ENCODE peak calls at places on chromosomes 6 and 20, in four cellular contexts. One of them, this sample, is unnamed.

GRCh38 chr6:148203970-148204369 is 138.7 kb upstream of the SASH1 start:
- DNase-seq in CD8-positive, alpha-beta T cell: peak; percentile 51
- DNase-seq in A673: peak; percentile 38
- DNase-seq in hepatocyte: no peak
- DNase-seq in this sample: no peak

GRCh38 chr6:108755257-108756240 is 92.7 kb upstream of the ARMC2 start:
- DNase-seq in CD8-positive, alpha-beta T cell: no peak
- DNase-seq in A673: no peak
- DNase-seq in hepatocyte: no peak
- DNase-seq in this sample: no peak

GRCh38 chr6:3797231-3798200 is 46.0 kb upstream of the PXDC1 start:
- DNase-seq in CD8-positive, alpha-beta T cell: no peak
- DNase-seq in A673: no peak
- DNase-seq in hepatocyte: no peak
- DNase-seq in this sample: no peak

GRCh38 chr6:93341900-93342613 is 77.3 kb downstream of the EPHA7 start:
- DNase-seq in CD8-positive, alpha-beta T cell: no peak
- DNase-seq in A673: no peak
- DNase-seq in hepatocyte: no peak
- DNase-seq in this sample: no peak

GRCh38 chr20:8385247-8385646 is 253.2 kb downstream of the PLCB1 start:
- DNase-seq in CD8-positive, alpha-beta T cell: no peak
- DNase-seq in A673: peak; percentile 84
- DNase-seq in hepatocyte: no peak
- DNase-seq in this sample: no peak

GRCh38 chr6:3524461-3524860 is 67.6 kb upstream of the SLC22A23 start:
- DNase-seq in CD8-positive, alpha-beta T cell: no peak
- DNase-seq in A673: no peak
- DNase-seq in hepatocyte: no peak
- DNase-seq in this sample: no peak

GRCh38 chr6:167839343-167839742 is 12.6 kb downstream of the AFDN start:
- DNase-seq in CD8-positive, alpha-beta T cell: no peak
- DNase-seq in A673: peak; percentile 94
- DNase-seq in hepatocyte: no peak
- DNase-seq in this sample: no peak

GRCh38 chr20:52047811-52048302 is 143.7 kb downstream of the ZFP64 start:
- DNase-seq in CD8-positive, alpha-beta T cell: no peak
- DNase-seq in A673: no peak
- DNase-seq in hepatocyte: no peak
- DNase-seq in this sample: no peak

GRCh38 chr6:106716966-106717365 is 87.6 kb downstream of the QRSL1 start:
- DNase-seq in CD8-positive, alpha-beta T cell: no peak
- DNase-seq in A673: no peak
- DNase-seq in hepatocyte: no peak
- DNase-seq in this sample: no peak

GRCh38 chr6:53811082-53811481 is 16.3 kb downstream of the LRRC1 start:
- DNase-seq in CD8-positive, alpha-beta T cell: no peak
- DNase-seq in A673: no peak
- DNase-seq in hepatocyte: peak; percentile 86
- DNase-seq in this sample: no peak

GRCh38 chr20:24910461-24910860 is 38.6 kb upstream of the CST7 start:
- DNase-seq in CD8-positive, alpha-beta T cell: peak; percentile 39
- DNase-seq in A673: no peak
- DNase-seq in hepatocyte: no peak
- DNase-seq in this sample: no peak

GRCh38 chr6:36609582-36609981 is 15.4 kb downstream of the SRSF3 start:
- DNase-seq in CD8-positive, alpha-beta T cell: no peak
- DNase-seq in A673: no peak
- DNase-seq in hepatocyte: no peak
- DNase-seq in this sample: no peak

GRCh38 chr6:3999800-4000661 is 78.9 kb downstream of the FAM217A start:
- DNase-seq in CD8-positive, alpha-beta T cell: no peak
- DNase-seq in A673: no peak
- DNase-seq in hepatocyte: no peak
- DNase-seq in this sample: no peak

GRCh38 chr20:32580970-32581838 is 3.9 kb downstream of the NOL4L start:
- DNase-seq in CD8-positive, alpha-beta T cell: no peak
- DNase-seq in A673: no peak
- DNase-seq in hepatocyte: peak; percentile 68
- DNase-seq in this sample: no peak

GRCh38 chr20:58579819-58580492 is 64.8 kb upstream of the APCDD1L start:
- DNase-seq in CD8-positive, alpha-beta T cell: no peak
- DNase-seq in A673: no peak
- DNase-seq in hepatocyte: no peak
- DNase-seq in this sample: no peak

GRCh38 chr6:35850209-35850608 is 45.1 kb downstream of the LHFPL5 start:
- DNase-seq in CD8-positive, alpha-beta T cell: no peak
- DNase-seq in A673: no peak
- DNase-seq in hepatocyte: no peak
- DNase-seq in this sample: no peak

GRCh38 chr20:61185841-61186601 is 66.0 kb upstream of the CDH4 start:
- DNase-seq in CD8-positive, alpha-beta T cell: no peak
- DNase-seq in A673: peak; percentile 71
- DNase-seq in hepatocyte: peak; percentile 50
- DNase-seq in this sample: no peak

GRCh38 chr20:49747707-49748524 is 34.2 kb upstream of the B4GALT5 start:
- DNase-seq in CD8-positive, alpha-beta T cell: no peak
- DNase-seq in A673: no peak
- DNase-seq in hepatocyte: peak; percentile 66
- DNase-seq in this sample: no peak

GRCh38 chr20:61218886-61219480 is 33.1 kb upstream of the CDH4 start:
- DNase-seq in CD8-positive, alpha-beta T cell: no peak
- DNase-seq in A673: peak; percentile 21
- DNase-seq in hepatocyte: no peak
- DNase-seq in this sample: no peak

GRCh38 chr6:20444786-20445271 is 43.1 kb downstream of the E2F3 start:
- DNase-seq in CD8-positive, alpha-beta T cell: no peak
- DNase-seq in A673: no peak
- DNase-seq in hepatocyte: no peak
- DNase-seq in this sample: no peak

GRCh38 chr6:87572031-87572430 is 17.8 kb downstream of the RARS2 start:
- DNase-seq in CD8-positive, alpha-beta T cell: no peak
- DNase-seq in A673: no peak
- DNase-seq in hepatocyte: no peak
- DNase-seq in this sample: no peak

GRCh38 chr20:45374966-45375365 is 3.2 kb downstream of the TP53TG5 start:
- DNase-seq in CD8-positive, alpha-beta T cell: no peak
- DNase-seq in A673: no peak
- DNase-seq in hepatocyte: no peak
- DNase-seq in this sample: no peak

GRCh38 chr6:4441981-4442434 is 306.6 kb upstream of the ECI2 start:
- DNase-seq in CD8-positive, alpha-beta T cell: no peak
- DNase-seq in A673: no peak
- DNase-seq in hepatocyte: peak; percentile 18
- DNase-seq in this sample: no peak

GRCh38 chr6:43718387-43719105 is 31.0 kb upstream of the MRPS18A start:
- DNase-seq in CD8-positive, alpha-beta T cell: no peak
- DNase-seq in A673: no peak
- DNase-seq in hepatocyte: peak; percentile 59
- DNase-seq in this sample: no peak

GRCh38 chr20:31845300-31845863 is at the start of gene FOXS1:
- DNase-seq in CD8-positive, alpha-beta T cell: no peak
- DNase-seq in A673: no peak
- DNase-seq in hepatocyte: no peak
- DNase-seq in this sample: no peak

GRCh38 chr6:111775145-111775936 is 97.9 kb downstream of the FYN start:
- DNase-seq in CD8-positive, alpha-beta T cell: no peak
- DNase-seq in A673: no peak
- DNase-seq in hepatocyte: no peak
- DNase-seq in this sample: no peak

GRCh38 chr20:49843139-49843538 is 30.5 kb downstream of the SLC9A8 start:
- DNase-seq in CD8-positive, alpha-beta T cell: no peak
- DNase-seq in A673: no peak
- DNase-seq in hepatocyte: no peak
- DNase-seq in this sample: no peak

GRCh38 chr6:36798852-36799251 is 40.4 kb downstream of the CPNE5 start:
- DNase-seq in CD8-positive, alpha-beta T cell: no peak
- DNase-seq in A673: no peak
- DNase-seq in hepatocyte: no peak
- DNase-seq in this sample: no peak

GRCh38 chr6:45075246-45075645 is 252.9 kb upstream of the RUNX2 start:
- DNase-seq in CD8-positive, alpha-beta T cell: no peak
- DNase-seq in A673: no peak
- DNase-seq in hepatocyte: no peak
- DNase-seq in this sample: no peak

GRCh38 chr20:33431797-33432381 is 11.7 kb downstream of the SNTA1 start:
- DNase-seq in CD8-positive, alpha-beta T cell: no peak
- DNase-seq in A673: no peak
- DNase-seq in hepatocyte: no peak
- DNase-seq in this sample: no peak

GRCh38 chr6:14117158-14118090 is at the start of gene CD83:
- DNase-seq in CD8-positive, alpha-beta T cell: peak; percentile 89
- DNase-seq in A673: peak; percentile 65
- DNase-seq in hepatocyte: peak; percentile 84
- DNase-seq in this sample: peak; percentile 37

GRCh38 chr6:66126358-66126757 is 419.3 kb upstream of the EYS start:
- DNase-seq in CD8-positive, alpha-beta T cell: no peak
- DNase-seq in A673: no peak
- DNase-seq in hepatocyte: no peak
- DNase-seq in this sample: no peak

GRCh38 chr6:158655569-158656450 is 6.0 kb downstream of the SYTL3 start:
- DNase-seq in CD8-positive, alpha-beta T cell: no peak
- DNase-seq in A673: no peak
- DNase-seq in hepatocyte: no peak
- DNase-seq in this sample: no peak

DNA sequence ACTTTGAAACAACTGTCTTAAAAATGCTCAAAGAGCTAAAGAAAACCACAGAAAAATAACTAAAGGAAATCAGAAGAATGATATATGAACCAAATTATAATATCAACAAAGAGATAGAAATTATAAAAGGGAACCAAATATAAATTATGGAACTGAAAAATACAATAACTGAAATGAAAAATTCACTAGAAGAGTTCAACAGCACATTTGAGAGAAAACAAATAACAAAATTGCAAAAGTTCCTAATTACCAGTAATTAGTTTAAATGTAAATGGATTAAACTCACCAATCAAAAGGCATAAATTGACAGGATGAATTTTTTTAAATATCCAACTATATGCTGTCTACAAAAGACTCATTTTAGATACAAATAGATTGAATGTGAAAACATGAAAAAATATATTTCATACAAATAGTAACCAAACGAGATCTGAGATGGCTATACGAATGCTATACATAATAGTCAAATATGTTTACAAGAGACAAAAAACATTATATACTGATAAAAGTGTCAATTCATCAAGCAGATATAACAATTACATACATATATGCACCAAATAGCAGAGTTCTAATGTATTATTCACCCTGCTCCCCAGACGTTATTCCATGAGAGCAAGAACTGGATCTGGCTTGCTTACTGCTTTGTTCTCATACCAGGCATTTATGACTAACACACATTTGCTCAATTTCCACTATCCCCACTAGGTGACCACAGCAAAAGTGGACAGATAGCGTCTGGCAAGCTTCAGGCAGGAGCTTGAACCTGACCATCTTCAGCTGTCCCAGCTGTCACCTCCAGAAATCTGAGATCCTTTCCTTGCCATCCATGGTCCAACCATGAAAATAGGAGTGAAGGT is 72.4 kb upstream of the SIRPA start:
- DNase-seq in CD8-positive, alpha-beta T cell: no peak
- DNase-seq in A673: no peak
- DNase-seq in hepatocyte: no peak
- DNase-seq in this sample: no peak
- TF ChIP-seq CTCF in CD8-positive, alpha-beta T cell: no peak
- TF ChIP-seq CTCF in A673: no peak
- TF ChIP-seq CTCF in hepatocyte: no peak
- TF ChIP-seq CTCF in this sample: no peak

GRCh38 chr6:150191809-150192208 is 49.0 kb downstream of the PPP1R14C start:
- DNase-seq in CD8-positive, alpha-beta T cell: no peak
- DNase-seq in A673: no peak
- DNase-seq in hepatocyte: no peak
- DNase-seq in this sample: no peak

GRCh38 chr6:150198532-150198931 is 55.7 kb downstream of the PPP1R14C start:
- DNase-seq in CD8-positive, alpha-beta T cell: no peak
- DNase-seq in A673: no peak
- DNase-seq in hepatocyte: no peak
- DNase-seq in this sample: no peak

GRCh38 chr6:150195996-150196417 is 53.2 kb downstream of the PPP1R14C start:
- DNase-seq in CD8-positive, alpha-beta T cell: no peak
- DNase-seq in A673: no peak
- DNase-seq in hepatocyte: peak; percentile 59
- DNase-seq in this sample: no peak

GRCh38 chr6:150196942-150197745 is 54.3 kb downstream of the PPP1R14C start:
- DNase-seq in CD8-positive, alpha-beta T cell: no peak
- DNase-seq in A673: no peak
- DNase-seq in hepatocyte: no peak
- DNase-seq in this sample: no peak

DNA sequence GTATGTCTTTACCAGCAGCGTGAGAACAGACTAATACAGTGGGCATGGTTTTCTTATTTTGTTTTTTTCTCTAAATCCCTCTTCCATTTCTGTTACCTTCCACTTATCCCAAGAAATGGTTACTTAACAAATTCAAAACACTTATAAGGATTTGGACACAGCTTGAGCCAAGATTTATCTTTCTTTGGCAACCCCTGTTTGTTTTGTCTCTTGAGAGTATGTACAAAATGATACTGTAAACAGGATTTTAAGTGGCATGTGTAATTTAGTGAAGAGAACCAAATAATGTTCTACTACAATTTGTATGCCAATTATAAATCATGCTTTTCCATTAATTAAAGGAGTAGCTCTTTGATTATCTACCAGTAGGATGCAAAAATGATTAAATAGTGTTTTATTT is 51.4 kb downstream of the PPP1R14C start:
- DNase-seq in CD8-positive, alpha-beta T cell: no peak
- DNase-seq in A673: no peak
- DNase-seq in hepatocyte: no peak
- DNase-seq in this sample: no peak
- TF ChIP-seq CTCF in CD8-positive, alpha-beta T cell: no peak
- TF ChIP-seq CTCF in A673: no peak
- TF ChIP-seq CTCF in hepatocyte: no peak
- TF ChIP-seq CTCF in this sample: no peak

DNA sequence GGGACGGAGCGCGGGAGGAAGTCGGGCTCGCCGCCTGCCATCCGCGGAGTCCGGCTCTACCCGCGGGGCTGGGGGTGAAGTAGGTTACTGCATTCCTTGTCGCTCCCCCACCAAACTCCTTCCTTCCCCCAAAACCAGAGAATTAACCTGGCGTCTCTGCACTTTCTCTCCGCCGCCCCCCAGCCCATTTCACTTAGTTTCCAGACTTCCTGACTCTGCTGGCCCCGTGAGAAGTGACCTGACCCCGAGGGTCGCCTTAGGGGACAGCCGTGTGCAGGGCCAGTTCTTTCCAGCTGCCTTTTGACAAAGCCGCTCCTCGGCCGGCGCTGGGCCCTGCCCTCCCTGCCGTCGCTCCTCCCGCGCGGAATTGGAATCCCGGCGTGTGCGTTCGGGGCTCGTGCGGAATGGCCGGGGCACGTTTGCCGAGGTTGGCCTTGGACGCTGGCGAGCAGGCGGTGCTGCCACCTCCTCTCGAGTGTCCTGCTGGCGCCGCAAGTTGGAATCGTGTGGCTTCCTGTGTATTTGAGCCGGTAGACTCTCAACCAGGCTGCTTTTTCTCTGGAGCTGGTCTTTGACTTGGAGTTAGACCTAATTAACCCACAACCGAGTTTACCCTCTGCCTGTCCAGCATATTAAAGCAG is 650 bp downstream of the DCBLD1 start:
- DNase-seq in CD8-positive, alpha-beta T cell: peak; percentile 52
- DNase-seq in A673: peak; percentile 38
- DNase-seq in hepatocyte: peak; percentile 79
- DNase-seq in this sample: peak; percentile 63
- TF ChIP-seq CTCF in CD8-positive, alpha-beta T cell: no peak
- TF ChIP-seq CTCF in A673: no peak
- TF ChIP-seq CTCF in hepatocyte: no peak
- TF ChIP-seq CTCF in this sample: no peak

GRCh38 chr6:84691978-84692623 is 72.3 kb downstream of the TBX18 start:
- DNase-seq in CD8-positive, alpha-beta T cell: no peak
- DNase-seq in A673: no peak
- DNase-seq in hepatocyte: no peak
- DNase-seq in this sample: no peak
- TF ChIP-seq CTCF in CD8-positive, alpha-beta T cell: no peak
- TF ChIP-seq CTCF in A673: peak; percentile 11
- TF ChIP-seq CTCF in hepatocyte: no peak
- TF ChIP-seq CTCF in this sample: peak; percentile 22